ENCODE peak calls at places on chromosomes 7 and 10, in seven cellular contexts. One of them, this sample, is unnamed.
A peak's percentile ranks its signal among the peaks of the same experiment; 100 is the strongest.

GRCh38 chr7:106659369-106659962 is 1.5 kb downstream of the CCDC71L start:
- DNase-seq in adrenal gland: no peak
- DNase-seq in spleen: no peak
- DNase-seq in left ventricle myocardium inferior: no peak
- DNase-seq in dorsolateral prefrontal cortex: no peak
- DNase-seq in heart right ventricle: no peak
- DNase-seq in right atrium auricular region: no peak
- DNase-seq in this sample: no peak

GRCh38 chr10:61628875-61629513 is 33.7 kb upstream of the CABCOCO1 start:
- DNase-seq in right atrium auricular region: no peak
- DNase-seq in left ventricle myocardium inferior: no peak
- DNase-seq in heart right ventricle: no peak
- DNase-seq in adrenal gland: no peak
- DNase-seq in dorsolateral prefrontal cortex: no peak
- DNase-seq in spleen: no peak
- DNase-seq in this sample: no peak

GRCh38 chr10:87503892-87504291 is 801 bp upstream of the MINPP1 start:
- DNase-seq in right atrium auricular region: no peak
- DNase-seq in adrenal gland: no peak
- DNase-seq in heart right ventricle: no peak
- DNase-seq in left ventricle myocardium inferior: no peak
- DNase-seq in dorsolateral prefrontal cortex: no peak
- DNase-seq in spleen: no peak
- DNase-seq in this sample: no peak

GRCh38 chr7:157527235-157527634 is 190.4 kb downstream of the DNAJB6 start:
- DNase-seq in right atrium auricular region: no peak
- DNase-seq in adrenal gland: no peak
- DNase-seq in spleen: peak; percentile 39
- DNase-seq in dorsolateral prefrontal cortex: no peak
- DNase-seq in heart right ventricle: no peak
- DNase-seq in left ventricle myocardium inferior: no peak
- DNase-seq in this sample: no peak

GRCh38 chr7:93804726-93805125 is 85.8 kb downstream of the TFPI2 start:
- DNase-seq in spleen: no peak
- DNase-seq in right atrium auricular region: no peak
- DNase-seq in adrenal gland: no peak
- DNase-seq in dorsolateral prefrontal cortex: no peak
- DNase-seq in left ventricle myocardium inferior: no peak
- DNase-seq in heart right ventricle: no peak
- DNase-seq in this sample: no peak

GRCh38 chr7:132735476-132735875 is 159.2 kb upstream of the PLXNA4 start:
- DNase-seq in right atrium auricular region: no peak
- DNase-seq in adrenal gland: no peak
- DNase-seq in left ventricle myocardium inferior: no peak
- DNase-seq in dorsolateral prefrontal cortex: no peak
- DNase-seq in spleen: no peak
- DNase-seq in heart right ventricle: no peak
- DNase-seq in this sample: no peak

GRCh38 chr7:111835066-111835465 is 272.8 kb upstream of the IMMP2L start:
- DNase-seq in heart right ventricle: no peak
- DNase-seq in dorsolateral prefrontal cortex: no peak
- DNase-seq in adrenal gland: no peak
- DNase-seq in spleen: no peak
- DNase-seq in right atrium auricular region: no peak
- DNase-seq in left ventricle myocardium inferior: no peak
- DNase-seq in this sample: no peak

GRCh38 chr10:10914129-10914528 is 103.5 kb upstream of the CELF2 start:
- DNase-seq in adrenal gland: no peak
- DNase-seq in left ventricle myocardium inferior: no peak
- DNase-seq in right atrium auricular region: no peak
- DNase-seq in spleen: no peak
- DNase-seq in heart right ventricle: peak; percentile 52
- DNase-seq in dorsolateral prefrontal cortex: peak; percentile 31
- DNase-seq in this sample: no peak

DNA sequence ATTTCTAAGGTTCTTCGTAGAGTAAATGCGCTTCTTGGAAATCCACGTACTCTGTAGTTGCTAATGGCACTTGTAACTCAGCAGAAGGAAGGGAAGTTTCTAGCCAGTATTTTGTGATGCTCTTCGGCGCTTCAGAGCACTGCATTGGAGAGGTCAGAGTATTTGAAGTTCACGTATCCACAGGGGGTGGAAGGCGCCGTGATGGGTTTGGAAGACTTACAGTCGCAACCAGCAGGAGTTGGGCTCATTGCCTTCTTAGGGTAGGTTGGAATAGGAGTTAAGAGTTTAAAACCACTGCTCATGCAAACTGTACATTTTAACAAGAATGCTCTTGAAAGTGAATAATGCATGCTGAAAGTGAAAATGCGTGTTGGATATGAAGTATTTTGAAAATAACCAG is 49.1 kb downstream of the SHH start:
- DNase-seq in dorsolateral prefrontal cortex: no peak
- DNase-seq in left ventricle myocardium inferior: no peak
- DNase-seq in spleen: no peak
- DNase-seq in right atrium auricular region: no peak
- DNase-seq in adrenal gland: no peak
- DNase-seq in heart right ventricle: no peak
- DNase-seq in this sample: no peak
- H3K4me3 ChIP-seq in dorsolateral prefrontal cortex: no peak overlapping the region
- H3K4me3 ChIP-seq in left ventricle myocardium inferior: no peak overlapping the region
- H3K4me3 ChIP-seq in spleen: no peak overlapping the region
- H3K4me3 ChIP-seq in right atrium auricular region: no peak overlapping the region
- H3K4me3 ChIP-seq in adrenal gland: no peak overlapping the region
- H3K4me3 ChIP-seq in heart right ventricle: no peak overlapping the region
- H3K4me3 ChIP-seq in this sample: no peak overlapping the region

GRCh38 chr10:75314570-75314969 is 78.8 kb upstream of the COMTD1 start:
- DNase-seq in heart right ventricle: no peak
- DNase-seq in right atrium auricular region: no peak
- DNase-seq in dorsolateral prefrontal cortex: no peak
- DNase-seq in spleen: no peak
- DNase-seq in left ventricle myocardium inferior: no peak
- DNase-seq in adrenal gland: no peak
- DNase-seq in this sample: no peak

DNA sequence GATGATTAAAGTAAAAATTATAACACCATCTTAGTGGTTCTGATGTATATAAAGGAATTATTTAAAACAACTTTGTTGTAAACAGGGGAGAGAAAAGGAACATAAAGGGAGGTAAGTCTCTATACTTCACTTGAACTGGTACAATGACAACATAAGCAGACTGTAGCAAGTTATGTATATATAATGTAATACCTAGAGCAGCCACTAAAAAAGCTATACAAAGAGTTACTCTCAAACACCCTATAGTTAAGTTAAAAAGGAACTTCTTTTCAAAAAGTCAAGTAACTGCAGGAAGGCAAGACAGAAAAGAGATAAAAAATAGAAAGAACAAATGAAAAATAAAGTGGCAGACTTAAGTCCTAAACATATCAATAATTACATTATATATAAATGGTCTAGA is 82.3 kb downstream of the ZNF503 start:
- DNase-seq in adrenal gland: no peak
- DNase-seq in dorsolateral prefrontal cortex: no peak
- DNase-seq in left ventricle myocardium inferior: no peak
- DNase-seq in spleen: no peak
- DNase-seq in right atrium auricular region: no peak
- DNase-seq in heart right ventricle: no peak
- DNase-seq in this sample: no peak
- TF ChIP-seq CTCF in adrenal gland: no peak
- TF ChIP-seq CTCF in dorsolateral prefrontal cortex: no peak
- TF ChIP-seq CTCF in left ventricle myocardium inferior: no peak
- TF ChIP-seq CTCF in spleen: no peak
- TF ChIP-seq CTCF in right atrium auricular region: no peak
- TF ChIP-seq CTCF in heart right ventricle: no peak
- TF ChIP-seq CTCF in this sample: no peak

GRCh38 chr7:63113713-63114285 is 884.9 kb upstream of the ZNF722 start:
- DNase-seq in left ventricle myocardium inferior: no peak
- DNase-seq in heart right ventricle: no peak
- DNase-seq in adrenal gland: no peak
- DNase-seq in right atrium auricular region: no peak
- DNase-seq in spleen: no peak
- DNase-seq in dorsolateral prefrontal cortex: no peak
- DNase-seq in this sample: no peak

GRCh38 chr7:63114371-63114985 is 884.2 kb upstream of the ZNF722 start:
- DNase-seq in spleen: no peak
- DNase-seq in adrenal gland: no peak
- DNase-seq in left ventricle myocardium inferior: no peak
- DNase-seq in right atrium auricular region: no peak
- DNase-seq in dorsolateral prefrontal cortex: no peak
- DNase-seq in heart right ventricle: no peak
- DNase-seq in this sample: no peak

GRCh38 chr7:63112764-63113712 is 885.6 kb upstream of the ZNF722 start:
- DNase-seq in dorsolateral prefrontal cortex: no peak
- DNase-seq in adrenal gland: no peak
- DNase-seq in right atrium auricular region: no peak
- DNase-seq in spleen: no peak
- DNase-seq in left ventricle myocardium inferior: no peak
- DNase-seq in heart right ventricle: no peak
- DNase-seq in this sample: no peak
- H3K27me3 ChIP-seq in dorsolateral prefrontal cortex: peaks cover 13% of the 10 kb centered on the region
- H3K27me3 ChIP-seq in adrenal gland: no peaks in the 10 kb centered on the region
- H3K27me3 ChIP-seq in right atrium auricular region: no peaks in the 10 kb centered on the region
- H3K27me3 ChIP-seq in spleen: no peaks in the 10 kb centered on the region
- H3K27me3 ChIP-seq in left ventricle myocardium inferior: no peaks in the 10 kb centered on the region
- H3K27me3 ChIP-seq in heart right ventricle: no peaks in the 10 kb centered on the region
- H3K27me3 ChIP-seq in this sample: no peaks in the 10 kb centered on the region

GRCh38 chr10:63237396-63237795 is 104.3 kb downstream of the NRBF2 start:
- DNase-seq in heart right ventricle: no peak
- DNase-seq in adrenal gland: no peak
- DNase-seq in right atrium auricular region: no peak
- DNase-seq in dorsolateral prefrontal cortex: no peak
- DNase-seq in spleen: no peak
- DNase-seq in left ventricle myocardium inferior: no peak
- DNase-seq in this sample: no peak
- H3K4me3 ChIP-seq in heart right ventricle: no peak overlapping the region
- H3K4me3 ChIP-seq in adrenal gland: no peak overlapping the region
- H3K4me3 ChIP-seq in right atrium auricular region: no peak overlapping the region
- H3K4me3 ChIP-seq in dorsolateral prefrontal cortex: no peak overlapping the region
- H3K4me3 ChIP-seq in spleen: no peak overlapping the region
- H3K4me3 ChIP-seq in left ventricle myocardium inferior: no peak overlapping the region
- H3K4me3 ChIP-seq in this sample: no peak overlapping the region

GRCh38 chr7:46011501-46011900 is 90.4 kb upstream of the IGFBP3 start:
- DNase-seq in heart right ventricle: no peak
- DNase-seq in adrenal gland: no peak
- DNase-seq in spleen: no peak
- DNase-seq in right atrium auricular region: no peak
- DNase-seq in left ventricle myocardium inferior: no peak
- DNase-seq in dorsolateral prefrontal cortex: no peak
- DNase-seq in this sample: no peak

GRCh38 chr7:46007990-46008643 is 87.0 kb upstream of the IGFBP3 start:
- DNase-seq in right atrium auricular region: no peak
- DNase-seq in spleen: no peak
- DNase-seq in dorsolateral prefrontal cortex: no peak
- DNase-seq in adrenal gland: no peak
- DNase-seq in heart right ventricle: peak; percentile 41
- DNase-seq in left ventricle myocardium inferior: no peak
- DNase-seq in this sample: no peak

GRCh38 chr7:46015107-46015868 is 94.2 kb upstream of the IGFBP3 start:
- DNase-seq in adrenal gland: peak; percentile 29
- DNase-seq in left ventricle myocardium inferior: peak; percentile 71
- DNase-seq in heart right ventricle: peak; percentile 77
- DNase-seq in spleen: no peak
- DNase-seq in dorsolateral prefrontal cortex: no peak
- DNase-seq in right atrium auricular region: no peak
- DNase-seq in this sample: no peak

GRCh38 chr7:46007194-46007593 is 86.1 kb upstream of the IGFBP3 start:
- DNase-seq in spleen: no peak
- DNase-seq in dorsolateral prefrontal cortex: no peak
- DNase-seq in right atrium auricular region: no peak
- DNase-seq in left ventricle myocardium inferior: no peak
- DNase-seq in heart right ventricle: no peak
- DNase-seq in adrenal gland: no peak
- DNase-seq in this sample: no peak

DNA sequence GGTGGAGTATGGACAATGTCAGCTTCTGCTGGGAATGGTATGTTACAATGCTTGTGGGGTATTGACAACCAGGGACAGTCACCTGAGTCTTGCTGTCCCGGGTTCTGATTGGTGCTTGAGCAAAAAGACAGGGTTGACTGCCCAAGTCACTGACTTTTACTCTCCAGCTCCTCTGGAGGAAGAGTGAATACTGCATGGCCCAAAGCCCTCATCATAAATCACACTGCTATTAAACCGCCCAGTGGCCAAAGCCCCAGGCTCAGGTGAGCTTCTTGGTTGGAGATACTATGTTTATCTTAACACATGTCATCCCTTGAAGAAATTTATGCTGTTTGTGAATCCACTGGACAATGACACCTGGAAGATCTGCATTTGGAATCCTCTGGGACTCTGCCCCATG is 90.0 kb upstream of the IGFBP3 start:
- DNase-seq in spleen: no peak
- DNase-seq in right atrium auricular region: no peak
- DNase-seq in adrenal gland: no peak
- DNase-seq in heart right ventricle: no peak
- DNase-seq in left ventricle myocardium inferior: no peak
- DNase-seq in dorsolateral prefrontal cortex: no peak
- DNase-seq in this sample: no peak
- TF ChIP-seq CTCF in spleen: no peak
- TF ChIP-seq CTCF in right atrium auricular region: no peak
- TF ChIP-seq CTCF in adrenal gland: no peak
- TF ChIP-seq CTCF in heart right ventricle: no peak
- TF ChIP-seq CTCF in left ventricle myocardium inferior: no peak
- TF ChIP-seq CTCF in dorsolateral prefrontal cortex: no peak
- TF ChIP-seq CTCF in this sample: no peak

GRCh38 chr10:46283217-46283944 is 3.4 kb upstream of the ANTXRL start:
- DNase-seq in left ventricle myocardium inferior: no peak
- DNase-seq in heart right ventricle: no peak
- DNase-seq in right atrium auricular region: no peak
- DNase-seq in adrenal gland: no peak
- DNase-seq in dorsolateral prefrontal cortex: no peak
- DNase-seq in spleen: no peak
- DNase-seq in this sample: no peak
- H3K27me3 ChIP-seq in left ventricle myocardium inferior: peaks cover 6% of the 10 kb centered on the region
- H3K27me3 ChIP-seq in heart right ventricle: no peaks in the 10 kb centered on the region
- H3K27me3 ChIP-seq in right atrium auricular region: no peaks in the 10 kb centered on the region
- H3K27me3 ChIP-seq in adrenal gland: no peaks in the 10 kb centered on the region
- H3K27me3 ChIP-seq in dorsolateral prefrontal cortex: no peaks in the 10 kb centered on the region
- H3K27me3 ChIP-seq in spleen: no peaks in the 10 kb centered on the region
- H3K27me3 ChIP-seq in this sample: no peaks in the 10 kb centered on the region

This sample was measured in GM06990.